ENCODE peak calls at places on chromosomes 7 and 10, in ten cellular contexts. C, I, R, J, U, L, W, A, T and M are unnamed samples.
A peak's percentile ranks its signal among the peaks of the same experiment; 100 is the strongest.

GRCh38 chr7:148963583-148964509 is 64.5 kb downstream of the PDIA4 start:
- DNase-seq in C (no peak), I (no peak), R (no peak), J (no peak), U (peak; percentile 25), L (no peak), W (no peak), A (no peak), T (no peak), M (no peak)

GRCh38 chr10:129389194-129389593 is 77.8 kb upstream of the MGMT start:
- DNase-seq in C (no peak), I (no peak), R (no peak), J (no peak), U (no peak), L (no peak), W (no peak), A (no peak), T (no peak), M (no peak)

GRCh38 chr10:133261726-133262325 is 14.8 kb downstream of the ADAM8 start:
- DNase-seq in C (peak; percentile 95), I (peak; percentile 92), R (peak; percentile 70), J (peak; percentile 42), U (peak; percentile 88), L (peak; percentile 95), W (peak; percentile 94), A (peak; percentile 82), T (peak; percentile 87), M (peak; percentile 61)

GRCh38 chr7:142381727-142382409 is 124.0 kb upstream of the PRSS58 start:
- DNase-seq in C (no peak), I (no peak), R (no peak), J (no peak), U (no peak), L (no peak), W (no peak), A (no peak), T (no peak), M (no peak)

GRCh38 chr7:116271980-116272886 is 61.9 kb downstream of the TES start:
- DNase-seq in C (no peak), I (no peak), R (peak; percentile 84), J (no peak), U (peak; percentile 36), L (peak; percentile 44), W (no peak), A (no peak), T (peak; percentile 68), M (peak; percentile 37)

GRCh38 chr7:48188776-48189520 is 17.7 kb downstream of the ABCA13 start:
- DNase-seq in C (no peak), I (no peak), R (no peak), J (no peak), U (no peak), L (no peak), W (no peak), A (no peak), T (no peak), M (no peak)

GRCh38 chr10:46236941-46237681 is 49.7 kb upstream of the ANTXRL start:
- DNase-seq in C (peak; percentile 17), I (peak; percentile 17), R (no peak), J (no peak), U (peak; percentile 2), L (no peak), W (no peak), A (no peak), T (no peak), M (no peak)

GRCh38 chr7:22154130-22154529 is 202.8 kb downstream of the RAPGEF5 start:
- DNase-seq in C (no peak), I (no peak), R (no peak), J (no peak), U (no peak), L (no peak), W (no peak), A (peak; percentile 15), T (no peak), M (no peak)

GRCh38 chr7:69250958-69251357 is 347.3 kb upstream of the AUTS2 start:
- DNase-seq in C (no peak), I (no peak), R (no peak), J (no peak), U (no peak), L (no peak), W (no peak), A (no peak), T (no peak), M (no peak)

GRCh38 chr7:151400626-151401315 is 9.1 kb downstream of the WDR86 start:
- DNase-seq in C (peak; percentile 72), I (no peak), R (no peak), J (no peak), U (no peak), L (no peak), W (peak; percentile 74), A (no peak), T (no peak), M (no peak)

GRCh38 chr7:47571355-47572100 is 10.4 kb downstream of the TNS3 start:
- DNase-seq in C (peak; percentile 72), I (peak; percentile 83), R (no peak), J (no peak), U (peak; percentile 80), L (peak; percentile 87), W (no peak), A (peak; percentile 47), T (peak; percentile 71), M (no peak)

GRCh38 chr7:157433628-157434027 is 96.8 kb downstream of the DNAJB6 start:
- DNase-seq in C (no peak), I (peak; percentile 7), R (no peak), J (no peak), U (no peak), L (no peak), W (no peak), A (peak; percentile 73), T (no peak), M (no peak)

GRCh38 chr7:2202901-2203550 is 29.7 kb downstream of the MAD1L1 start:
- DNase-seq in C (no peak), I (no peak), R (no peak), J (no peak), U (no peak), L (peak; percentile 58), W (no peak), A (no peak), T (no peak), M (no peak)

GRCh38 chr7:74482629-74483401 is 29.1 kb downstream of the GTF2IRD1 start:
- DNase-seq in C (no peak), I (no peak), R (peak; percentile 83), J (no peak), U (no peak), L (peak; percentile 53), W (no peak), A (peak; percentile 78), T (peak; percentile 49), M (peak; percentile 63)

DNA sequence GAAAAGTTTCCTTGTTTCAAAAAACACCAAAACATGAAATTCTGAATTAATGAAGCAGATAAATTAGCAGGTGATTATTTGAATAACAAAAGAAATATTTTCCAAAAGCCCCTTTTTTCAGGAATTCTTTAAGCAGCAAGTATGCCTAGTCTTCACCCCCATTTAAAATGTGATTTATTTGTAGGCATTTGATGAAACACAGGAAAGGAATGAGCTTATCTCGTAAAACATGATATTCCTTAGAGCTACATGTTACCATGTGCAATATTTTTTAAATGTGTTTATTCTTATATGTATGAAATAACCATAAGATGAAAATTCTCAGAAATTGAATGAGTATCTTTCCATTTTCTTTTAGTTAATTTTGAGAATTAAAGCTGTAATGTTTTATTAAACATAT is 106.1 kb downstream of the CHN2 start:
- DNase-seq in C (no peak), I (no peak), R (no peak), J (no peak), U (no peak), L (no peak), W (no peak), A (no peak), T (no peak), M (no peak)
- TF ChIP-seq POLR2A in C (no peak), I (no peak), R (no peak), J (no peak), U (no peak), L (no peak), W (no peak), A (no peak), T (no peak), M (no peak)

DNA sequence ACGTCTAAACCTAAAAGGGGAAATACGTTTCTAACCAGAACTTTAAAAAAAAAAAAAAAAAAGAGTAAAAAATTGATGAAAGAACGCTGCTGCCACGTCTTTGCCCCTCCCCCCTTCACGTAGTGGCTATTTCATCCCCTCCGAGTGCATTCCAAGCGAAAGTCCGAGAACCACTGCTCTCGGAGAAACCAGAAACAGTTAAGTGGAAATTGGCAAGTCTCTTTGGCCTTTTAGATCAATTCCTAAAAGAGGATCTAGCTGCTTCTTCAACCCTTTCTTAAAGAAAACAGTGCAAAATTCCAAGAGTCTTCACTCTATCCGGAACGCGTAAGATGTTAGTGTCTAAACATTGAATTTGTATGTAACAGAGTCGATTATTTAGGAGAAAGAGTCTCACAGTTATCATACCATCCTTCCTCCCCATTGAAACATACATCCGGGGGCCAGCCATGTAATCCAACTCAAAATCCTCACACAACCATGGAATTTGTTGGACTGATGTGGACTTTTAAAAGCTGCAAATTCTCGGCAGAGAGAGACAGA is 1.1 kb downstream of the P4HA1 start:
- DNase-seq in C (peak; percentile 66), I (peak; percentile 36), R (peak; percentile 48), J (no peak), U (peak; percentile 60), L (peak; percentile 63), W (no peak), A (peak; percentile 74), T (peak; percentile 70), M (no peak)
- TF ChIP-seq POLR2A in C (no peak), I (no peak), R (no peak), J (no peak), U (no peak), L (no peak), W (no peak), A (no peak), T (peak; percentile 43), M (peak; percentile 18)

GRCh38 chr7:100673942-100674431 is 447 bp downstream of the GNB2 start:
- DNase-seq in C (peak; percentile 78), I (no peak), R (no peak), J (no peak), U (peak; percentile 59), L (peak; percentile 77), W (peak; percentile 20), A (peak; percentile 87), T (peak; percentile 60), M (no peak)
- TF ChIP-seq POLR2A in C (no peak), I (no peak), R (no peak), J (no peak), U (no peak), L (no peak), W (no peak), A (no peak), T (no peak), M (peak; percentile 12)

DNA sequence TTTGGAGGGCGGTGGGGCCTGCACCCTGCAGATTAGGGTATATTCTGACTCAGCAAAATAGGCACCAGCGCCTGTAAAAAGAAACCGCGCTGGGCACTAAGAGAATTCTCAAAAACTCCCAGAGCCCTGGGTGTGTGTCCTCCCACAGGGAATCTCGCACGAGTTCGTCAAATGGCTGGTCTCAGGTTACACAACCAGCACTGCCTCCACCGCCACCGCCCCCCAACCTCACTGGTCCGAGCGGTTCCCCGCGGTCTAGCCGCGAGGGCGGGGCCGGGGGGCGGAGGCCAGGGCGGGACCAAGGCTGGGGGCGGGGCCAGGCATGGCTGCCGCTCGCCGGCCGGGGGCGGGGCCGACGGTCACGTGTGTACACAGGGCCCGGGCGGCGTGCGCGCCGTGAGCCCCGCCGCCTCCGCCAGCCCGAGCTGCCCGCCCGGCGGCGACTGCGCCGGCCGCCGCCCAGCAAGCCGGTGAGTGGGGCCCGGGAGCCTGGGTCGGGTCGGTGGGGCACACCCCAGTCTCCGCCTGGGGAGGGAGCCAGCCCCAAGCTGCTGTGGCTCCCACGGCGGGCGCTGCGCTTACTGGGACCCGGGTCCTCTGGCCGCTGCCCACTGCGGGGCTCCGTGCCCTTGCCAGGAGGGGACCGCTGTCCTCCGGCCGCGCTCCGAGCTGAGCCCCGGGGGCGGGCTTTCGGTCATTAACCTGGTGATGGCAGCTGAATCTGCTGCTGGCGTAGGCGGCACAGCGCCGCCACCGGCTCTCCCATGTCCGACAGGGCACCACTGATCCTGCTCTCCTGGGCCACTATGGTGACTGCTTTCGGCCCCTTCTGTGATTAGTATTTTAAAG is at the start of gene GPR146:
- DNase-seq in C (peak; percentile 97), I (peak; percentile 97), R (peak; percentile 99), J (peak; percentile 75), U (peak; percentile 98), L (peak; percentile 99), W (peak; percentile 100), A (peak; percentile 99), T (peak; percentile 98), M (peak; percentile 100)
- TF ChIP-seq POLR2A in C (peak; percentile 54), I (no peak), R (no peak), J (peak; percentile 43), U (no peak), L (peak; percentile 47), W (no peak), A (peak; percentile 43), T (peak; percentile 65), M (peak; percentile 45)